ENCODE peak calls at places on chromosome 21, in six cellular contexts. One of them, this sample, is unnamed.

GRCh38 chr21:14236180-14236579 is 20.2 kb downstream of the RBM11 start:
- DNase-seq in HCT116: no peak
- DNase-seq in K562: no peak
- DNase-seq in HepG2: no peak
- DNase-seq in SK-N-SH: no peak
- DNase-seq in GM12878: no peak
- DNase-seq in this sample: no peak

GRCh38 chr21:34642211-34643075 is 26.4 kb upstream of the CLIC6 start:
- DNase-seq in K562: no peak
- DNase-seq in GM12878: peak
- DNase-seq in SK-N-SH: no peak
- DNase-seq in HCT116: no peak
- DNase-seq in HepG2: no peak
- DNase-seq in this sample: no peak

GRCh38 chr21:39003982-39004775 is 179.1 kb downstream of the PSMG1 start:
- DNase-seq in K562: no peak
- DNase-seq in HepG2: no peak
- DNase-seq in SK-N-SH: no peak
- DNase-seq in HCT116: no peak
- DNase-seq in GM12878: no peak
- DNase-seq in this sample: peak

GRCh38 chr21:23217597-23217996 is 2219.4 kb downstream of the NCAM2 start:
- DNase-seq in SK-N-SH: no peak
- DNase-seq in HCT116: no peak
- DNase-seq in HepG2: no peak
- DNase-seq in GM12878: no peak
- DNase-seq in K562: no peak
- DNase-seq in this sample: peak

GRCh38 chr21:26761174-26761915 is 83.9 kb downstream of the ADAMTS1 start:
- DNase-seq in HCT116: no peak
- DNase-seq in GM12878: no peak
- DNase-seq in SK-N-SH: no peak
- DNase-seq in HepG2: no peak
- DNase-seq in K562: no peak
- DNase-seq in this sample: no peak

GRCh38 chr21:26739189-26739588 is 106.0 kb downstream of the ADAMTS1 start:
- DNase-seq in HCT116: no peak
- DNase-seq in HepG2: no peak
- DNase-seq in K562: no peak
- DNase-seq in GM12878: no peak
- DNase-seq in SK-N-SH: no peak
- DNase-seq in this sample: no peak

GRCh38 chr21:15333943-15334342 is 269.1 kb upstream of the NRIP1 start:
- DNase-seq in HCT116: no peak
- DNase-seq in GM12878: no peak
- DNase-seq in K562: no peak
- DNase-seq in HepG2: no peak
- DNase-seq in SK-N-SH: no peak
- DNase-seq in this sample: no peak

GRCh38 chr21:35190201-35190701 is 141.1 kb upstream of the RUNX1 start:
- DNase-seq in SK-N-SH: no peak
- DNase-seq in HCT116: peak
- DNase-seq in K562: no peak
- DNase-seq in HepG2: no peak
- DNase-seq in GM12878: no peak
- DNase-seq in this sample: no peak

GRCh38 chr21:35476616-35477395 is 427.7 kb upstream of the RUNX1 start:
- DNase-seq in K562: no peak
- DNase-seq in HCT116: no peak
- DNase-seq in HepG2: no peak
- DNase-seq in SK-N-SH: no peak
- DNase-seq in GM12878: no peak
- DNase-seq in this sample: peak

GRCh38 chr21:38824124-38824822 is 18.5 kb downstream of the ETS2 start:
- DNase-seq in SK-N-SH: no peak
- DNase-seq in HCT116: no peak
- DNase-seq in K562: no peak
- DNase-seq in HepG2: peak
- DNase-seq in GM12878: no peak
- DNase-seq in this sample: peak

GRCh38 chr21:36532769-36533467 is 53.0 kb upstream of the CLDN14 start:
- DNase-seq in HCT116: no peak
- DNase-seq in GM12878: no peak
- DNase-seq in HepG2: no peak
- DNase-seq in K562: no peak
- DNase-seq in SK-N-SH: no peak
- DNase-seq in this sample: no peak

GRCh38 chr21:31449912-31450535 is 106.0 kb upstream of the TIAM1 start:
- DNase-seq in K562: no peak
- DNase-seq in SK-N-SH: no peak
- DNase-seq in HepG2: no peak
- DNase-seq in GM12878: no peak
- DNase-seq in HCT116: no peak
- DNase-seq in this sample: no peak

GRCh38 chr21:31343680-31344480 is at the start of gene TIAM1:
- DNase-seq in K562: no peak
- DNase-seq in SK-N-SH: peak
- DNase-seq in GM12878: no peak
- DNase-seq in HCT116: no peak
- DNase-seq in HepG2: no peak
- DNase-seq in this sample: no peak

GRCh38 chr21:26546698-26547097 is 26.4 kb downstream of the CYYR1 start:
- DNase-seq in K562: no peak
- DNase-seq in HepG2: no peak
- DNase-seq in HCT116: no peak
- DNase-seq in GM12878: no peak
- DNase-seq in SK-N-SH: no peak
- DNase-seq in this sample: peak

GRCh38 chr21:38797470-38797869 is 8.3 kb upstream of the ETS2 start:
- DNase-seq in GM12878: no peak
- DNase-seq in HCT116: peak
- DNase-seq in HepG2: peak
- DNase-seq in K562: peak
- DNase-seq in SK-N-SH: peak
- DNase-seq in this sample: no peak

GRCh38 chr21:31654340-31654739 is 5.2 kb upstream of the SOD1 start:
- DNase-seq in GM12878: no peak
- DNase-seq in SK-N-SH: no peak
- DNase-seq in K562: no peak
- DNase-seq in HepG2: no peak
- DNase-seq in HCT116: no peak
- DNase-seq in this sample: no peak

GRCh38 chr21:37673801-37674575 is 242.3 kb downstream of the KCNJ6 start:
- DNase-seq in SK-N-SH: no peak
- DNase-seq in HepG2: no peak
- DNase-seq in K562: no peak
- DNase-seq in HCT116: no peak
- DNase-seq in GM12878: no peak
- DNase-seq in this sample: no peak

GRCh38 chr21:38831526-38832467 is 26.1 kb downstream of the ETS2 start:
- DNase-seq in HCT116: peak
- DNase-seq in GM12878: peak
- DNase-seq in SK-N-SH: no peak
- DNase-seq in K562: no peak
- DNase-seq in HepG2: peak
- DNase-seq in this sample: peak

GRCh38 chr21:39033878-39034589 is 149.2 kb downstream of the PSMG1 start:
- DNase-seq in SK-N-SH: no peak
- DNase-seq in HepG2: peak
- DNase-seq in K562: no peak
- DNase-seq in GM12878: no peak
- DNase-seq in HCT116: no peak
- DNase-seq in this sample: peak

GRCh38 chr21:38785483-38785882 is 20.2 kb upstream of the ETS2 start:
- DNase-seq in SK-N-SH: no peak
- DNase-seq in HepG2: no peak
- DNase-seq in K562: no peak
- DNase-seq in HCT116: no peak
- DNase-seq in GM12878: no peak
- DNase-seq in this sample: no peak

GRCh38 chr21:14850394-14850793 is 214.4 kb downstream of the NRIP1 start:
- DNase-seq in GM12878: no peak
- DNase-seq in HCT116: no peak
- DNase-seq in HepG2: no peak
- DNase-seq in SK-N-SH: no peak
- DNase-seq in K562: no peak
- DNase-seq in this sample: no peak

GRCh38 chr21:30257773-30258172 is 25.0 kb downstream of the KRTAP24-1 start:
- DNase-seq in SK-N-SH: peak
- DNase-seq in HCT116: no peak
- DNase-seq in GM12878: no peak
- DNase-seq in HepG2: no peak
- DNase-seq in K562: peak
- DNase-seq in this sample: no peak

GRCh38 chr21:24115141-24115540 is 1492.1 kb downstream of the MRPL39 start:
- DNase-seq in SK-N-SH: no peak
- DNase-seq in K562: no peak
- DNase-seq in HCT116: no peak
- DNase-seq in HepG2: no peak
- DNase-seq in GM12878: no peak
- DNase-seq in this sample: no peak

GRCh38 chr21:34129971-34130597 is 56.7 kb downstream of the MRPS6 start:
- DNase-seq in SK-N-SH: peak
- DNase-seq in K562: no peak
- DNase-seq in HCT116: no peak
- DNase-seq in GM12878: no peak
- DNase-seq in HepG2: peak
- DNase-seq in this sample: no peak

GRCh38 chr21:28177008-28177603 is 815.6 kb downstream of the LTN1 start:
- DNase-seq in SK-N-SH: no peak
- DNase-seq in HCT116: no peak
- DNase-seq in GM12878: no peak
- DNase-seq in HepG2: no peak
- DNase-seq in K562: no peak
- DNase-seq in this sample: no peak

GRCh38 chr21:28186604-28187003 is 806.1 kb downstream of the LTN1 start:
- DNase-seq in HCT116: no peak
- DNase-seq in K562: no peak
- DNase-seq in GM12878: no peak
- DNase-seq in HepG2: no peak
- DNase-seq in SK-N-SH: no peak
- DNase-seq in this sample: no peak

DNA sequence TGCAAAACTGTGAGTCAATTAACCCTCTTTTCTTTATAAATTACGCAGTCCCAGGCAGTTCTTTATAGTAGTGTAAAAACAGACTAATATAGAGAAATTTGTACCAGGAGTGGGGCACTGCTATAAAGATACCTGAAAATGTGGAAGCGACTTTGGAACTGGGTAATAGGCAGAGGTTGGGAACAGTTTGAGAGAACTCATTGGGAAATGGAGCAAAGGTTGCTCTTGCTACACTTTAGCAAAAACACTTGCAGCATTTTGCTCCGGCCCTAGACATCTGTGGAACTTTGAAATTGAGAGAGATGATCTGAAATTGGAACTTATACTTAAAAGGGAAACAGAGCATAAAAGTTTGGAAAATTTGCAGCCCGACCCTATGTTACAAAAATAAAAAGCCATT is 810.9 kb downstream of the LTN1 start:
- DNase-seq in HCT116: no peak
- DNase-seq in K562: no peak
- DNase-seq in GM12878: no peak
- DNase-seq in HepG2: no peak
- DNase-seq in SK-N-SH: no peak
- DNase-seq in this sample: no peak
- H3K4me2 ChIP-seq in HCT116: no peak
- H3K4me2 ChIP-seq in K562: no peak
- H3K4me2 ChIP-seq in GM12878: no peak
- H3K4me2 ChIP-seq in HepG2: no peak
- H3K4me2 ChIP-seq in SK-N-SH: no peak
- H3K4me2 ChIP-seq in this sample: no peak

GRCh38 chr21:40759061-40759460 is 87.9 kb downstream of the DSCAM start:
- DNase-seq in GM12878: no peak
- DNase-seq in SK-N-SH: no peak
- DNase-seq in HCT116: no peak
- DNase-seq in HepG2: no peak
- DNase-seq in K562: no peak
- DNase-seq in this sample: no peak

GRCh38 chr21:40753756-40754155 is 93.2 kb downstream of the DSCAM start:
- DNase-seq in GM12878: no peak
- DNase-seq in SK-N-SH: no peak
- DNase-seq in HepG2: no peak
- DNase-seq in HCT116: no peak
- DNase-seq in K562: no peak
- DNase-seq in this sample: no peak

GRCh38 chr21:40752125-40752524 is 94.8 kb downstream of the DSCAM start:
- DNase-seq in HepG2: no peak
- DNase-seq in HCT116: no peak
- DNase-seq in K562: no peak
- DNase-seq in SK-N-SH: no peak
- DNase-seq in GM12878: no peak
- DNase-seq in this sample: no peak

GRCh38 chr21:40757366-40757765 is 89.6 kb downstream of the DSCAM start:
- DNase-seq in K562: no peak
- DNase-seq in HepG2: no peak
- DNase-seq in SK-N-SH: no peak
- DNase-seq in HCT116: no peak
- DNase-seq in GM12878: no peak
- DNase-seq in this sample: no peak

GRCh38 chr21:40754466-40754865 is 92.5 kb downstream of the DSCAM start:
- DNase-seq in HCT116: no peak
- DNase-seq in GM12878: no peak
- DNase-seq in K562: no peak
- DNase-seq in SK-N-SH: no peak
- DNase-seq in HepG2: no peak
- DNase-seq in this sample: no peak
- TF ChIP-seq POLR2AphosphoS5 in HCT116: no peak
- TF ChIP-seq POLR2AphosphoS5 in GM12878: no peak
- TF ChIP-seq POLR2AphosphoS5 in K562: no peak
- TF ChIP-seq POLR2AphosphoS5 in SK-N-SH: no peak
- TF ChIP-seq POLR2AphosphoS5 in HepG2: no peak
- TF ChIP-seq POLR2AphosphoS5 in this sample: no peak

DNA sequence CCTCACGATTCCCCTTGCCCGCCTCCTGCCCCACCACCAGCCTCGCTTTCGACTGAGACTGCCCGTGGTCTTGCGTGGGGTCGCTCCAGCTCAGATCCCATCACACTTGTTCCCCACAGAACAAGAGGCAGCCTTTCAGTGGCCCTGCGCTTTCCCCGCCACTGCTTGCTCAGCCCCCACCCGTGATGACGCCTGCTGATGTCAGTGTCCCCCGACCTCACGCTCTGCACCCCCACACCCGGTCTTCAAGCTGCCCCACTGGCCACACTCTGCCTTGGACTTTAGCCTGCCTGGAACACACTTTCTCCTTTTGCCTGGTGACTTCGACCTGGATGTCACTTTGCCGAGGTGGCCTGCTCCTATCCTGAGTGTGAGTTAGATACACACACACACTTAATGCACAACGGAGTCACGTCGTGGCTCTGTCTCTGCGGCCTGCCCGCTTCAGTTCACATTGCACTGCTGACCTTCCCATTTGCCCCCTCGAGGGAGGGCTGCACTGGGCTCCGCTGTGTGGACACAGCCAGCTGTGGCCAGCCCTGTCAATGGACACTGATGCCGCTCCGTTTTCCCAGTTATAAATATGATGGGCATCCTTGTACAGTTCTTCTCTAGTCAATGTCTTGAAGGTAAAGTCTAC is 13.0 kb downstream of the AGPAT3 start:
- DNase-seq in HCT116: no peak
- DNase-seq in K562: no peak
- DNase-seq in HepG2: no peak
- DNase-seq in SK-N-SH: no peak
- DNase-seq in GM12878: no peak
- DNase-seq in this sample: no peak
- H3K9ac ChIP-seq in HCT116: no peak
- H3K9ac ChIP-seq in K562: no peak
- H3K9ac ChIP-seq in HepG2: no peak
- H3K9ac ChIP-seq in SK-N-SH: no peak
- H3K9ac ChIP-seq in GM12878: no peak
- H3K9ac ChIP-seq in this sample: no peak

GRCh38 chr21:41508415-41509205 is 652 bp upstream of the TMPRSS2 start:
- DNase-seq in SK-N-SH: no peak
- DNase-seq in GM12878: no peak
- DNase-seq in HCT116: no peak
- DNase-seq in HepG2: no peak
- DNase-seq in K562: no peak
- DNase-seq in this sample: no peak
- H3K4me2 ChIP-seq in SK-N-SH: no peak
- H3K4me2 ChIP-seq in GM12878: no peak
- H3K4me2 ChIP-seq in HCT116: no peak
- H3K4me2 ChIP-seq in HepG2: peak
- H3K4me2 ChIP-seq in K562: no peak
- H3K4me2 ChIP-seq in this sample: no peak